ENCODE peak calls at places on chromosomes 2 and 18, in seven cellular contexts. Z, D, S, N, K, L and F are unnamed samples.

GRCh38 chr2:190468814-190469569 is 60.8 kb downstream of the MFSD6 start:
- DNase-seq in Z (peak; percentile 99), D (no peak), S (no peak), N (no peak), K (peak; percentile 89), L (no peak), F (no peak)

GRCh38 chr18:10057808-10058791 is 144.3 kb downstream of the VAPA start:
- DNase-seq in Z (peak; percentile 84), D (no peak), S (no peak), N (no peak), K (peak; percentile 81), L (no peak), F (no peak)

GRCh38 chr2:12202702-12203101 is 456.3 kb downstream of the LPIN1 start:
- DNase-seq in Z (peak; percentile 42), D (no peak), S (peak; percentile 17), N (no peak), K (peak; percentile 38), L (no peak), F (no peak)

GRCh38 chr2:235909371-235909770 is 258.8 kb downstream of the GBX2 start:
- DNase-seq in Z (no peak), D (no peak), S (no peak), N (no peak), K (no peak), L (no peak), F (no peak)

GRCh38 chr18:40939636-40940035 is 1015.4 kb upstream of the PIK3C3 start:
- DNase-seq in Z (no peak), D (no peak), S (no peak), N (no peak), K (no peak), L (no peak), F (no peak)

GRCh38 chr2:231911381-231911780 is 14.8 kb downstream of the NPPC start:
- DNase-seq in Z (no peak), D (no peak), S (no peak), N (no peak), K (no peak), L (no peak), F (no peak)

GRCh38 chr2:223414646-223415045 is 187.5 kb downstream of the SCG2 start:
- DNase-seq in Z (peak; percentile 12), D (no peak), S (no peak), N (peak; percentile 74), K (no peak), L (no peak), F (no peak)

GRCh38 chr2:25582079-25582830 is 91.1 kb downstream of the DTNB start:
- DNase-seq in Z (no peak), D (no peak), S (no peak), N (no peak), K (no peak), L (no peak), F (no peak)

GRCh38 chr18:26723986-26724385 is 141.5 kb downstream of the AQP4 start:
- DNase-seq in Z (no peak), D (no peak), S (no peak), N (no peak), K (peak; percentile 10), L (no peak), F (no peak)

GRCh38 chr2:51219468-51219867 is 187.5 kb upstream of the NRXN1 start:
- DNase-seq in Z (peak; percentile 76), D (no peak), S (no peak), N (peak; percentile 16), K (no peak), L (no peak), F (no peak)

DNA sequence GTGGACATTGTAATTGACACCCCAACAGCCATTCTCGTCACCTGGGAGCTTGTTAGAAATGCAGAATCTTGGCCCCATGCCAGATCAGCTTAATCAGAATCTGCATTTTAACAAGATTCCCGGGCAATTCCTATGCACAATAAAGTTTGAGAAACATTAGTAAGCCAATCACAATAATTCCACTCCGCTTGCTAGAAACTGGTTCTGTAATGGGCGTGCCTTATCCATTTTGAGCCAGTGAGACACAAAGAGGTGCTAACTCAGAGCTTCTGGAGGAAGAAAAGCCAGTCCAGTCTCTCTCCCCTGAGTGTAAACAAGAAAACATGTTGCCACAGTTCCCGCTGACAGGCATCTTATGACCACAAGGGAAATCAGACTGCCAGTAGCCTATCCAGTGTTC is 3.0 kb upstream of the PUM2 start:
- DNase-seq in Z (no peak), D (no peak), S (peak; percentile 59), N (no peak), K (no peak), L (no peak), F (no peak)
- H2BK5ac ChIP-seq in Z (no peak overlapping the region), D (no peak overlapping the region), S (no peak overlapping the region), N (no peak overlapping the region), K (no peak overlapping the region), L (no peak overlapping the region), F (no peak overlapping the region)

GRCh38 chr2:204635478-204635877 is 90.2 kb downstream of the PARD3B start:
- DNase-seq in Z (no peak), D (no peak), S (no peak), N (no peak), K (no peak), L (no peak), F (no peak)
- H2BK5ac ChIP-seq in Z (no peak overlapping the region), D (no peak overlapping the region), S (no peak overlapping the region), N (no peak overlapping the region), K (no peak overlapping the region), L (no peak overlapping the region), F (no peak overlapping the region)

DNA sequence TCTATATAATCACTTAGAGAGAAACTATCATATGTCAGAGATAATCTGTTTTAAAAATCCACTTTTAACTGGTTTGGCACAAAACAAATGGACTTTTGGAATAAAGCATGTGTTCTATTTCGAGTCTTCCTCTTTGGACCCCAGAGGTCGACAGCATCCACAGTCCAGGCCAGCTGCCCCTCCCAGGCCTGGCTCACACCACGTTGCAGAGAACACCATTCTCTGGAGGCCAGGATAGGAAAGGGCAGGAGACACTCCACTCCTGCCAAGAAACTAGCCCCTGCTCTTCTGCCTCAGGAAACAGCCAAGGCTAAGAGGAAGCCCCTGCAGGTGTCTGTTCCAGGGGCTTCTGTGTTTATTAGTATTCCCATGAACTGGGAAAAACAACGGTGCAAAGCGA is 456.6 kb upstream of the ID2 start:
- DNase-seq in Z (no peak), D (no peak), S (no peak), N (no peak), K (no peak), L (no peak), F (no peak)
- H2BK5ac ChIP-seq in Z (no peak overlapping the region), D (no peak overlapping the region), S (no peak overlapping the region), N (no peak overlapping the region), K (no peak overlapping the region), L (no peak overlapping the region), F (no peak overlapping the region)

GRCh38 chr2:130245976-130246375 is 47.7 kb upstream of the TUBA3E start:
- DNase-seq in Z (no peak), D (no peak), S (peak; percentile 2), N (no peak), K (no peak), L (no peak), F (no peak)
- H2BK5ac ChIP-seq in Z (no peak overlapping the region), D (no peak overlapping the region), S (no peak overlapping the region), N (no peak overlapping the region), K (no peak overlapping the region), L (no peak overlapping the region), F (no peak overlapping the region)

GRCh38 chr18:59835656-59836379 is 64.0 kb upstream of the PMAIP1 start:
- DNase-seq in Z (peak; percentile 17), D (no peak), S (peak; percentile 54), N (no peak), K (no peak), L (no peak), F (peak; percentile 70)
- H2BK5ac ChIP-seq in Z (no peak overlapping the region), D (no peak overlapping the region), S (no peak overlapping the region), N (no peak overlapping the region), K (no peak overlapping the region), L (no peak overlapping the region), F (no peak overlapping the region)

GRCh38 chr2:109403841-109404201 is 209.9 kb downstream of the SEPTIN10 start:
- DNase-seq in Z (peak; percentile 33), D (no peak), S (no peak), N (no peak), K (no peak), L (no peak), F (no peak)
- H2BK5ac ChIP-seq in Z (no peak overlapping the region), D (peak overlapping the region; percentile 27), S (no peak overlapping the region), N (no peak overlapping the region), K (no peak overlapping the region), L (no peak overlapping the region), F (no peak overlapping the region)

GRCh38 chr2:158501301-158501700 is 44.5 kb downstream of the PKP4 start:
- DNase-seq in Z (no peak), D (no peak), S (no peak), N (no peak), K (no peak), L (no peak), F (no peak)
- H2BK5ac ChIP-seq in Z (no peak overlapping the region), D (no peak overlapping the region), S (no peak overlapping the region), N (no peak overlapping the region), K (no peak overlapping the region), L (no peak overlapping the region), F (no peak overlapping the region)